ENCODE peak calls at places on chromosomes 6 and 20, in six cellular contexts. P is SK-N-SH, H is PC-3, A is HCT116, L is GM23248, Y is MM.1S. X is an unnamed sample.

GRCh38 chr20:52207020-52207810 is 15.6 kb upstream of the ZFP64 start:
- DNase-seq in P (no peak), L (no peak), A (no peak), Y (no peak), H (no peak), X (no peak)

GRCh38 chr6:18263561-18264337 is 581 bp downstream of the DEK start:
- DNase-seq in L (peak), P (peak), H (peak), A (no peak), Y (peak), X (no peak)

GRCh38 chr6:165662671-165663282 is at the start of gene PDE10A:
- DNase-seq in A (no peak), L (peak), P (peak), Y (no peak), H (no peak), X (peak)

GRCh38 chr6:150698421-150698820 is 98.7 kb downstream of the PLEKHG1 start:
- DNase-seq in H (no peak), Y (no peak), P (no peak), A (no peak), L (no peak), X (no peak)

GRCh38 chr6:83368582-83368981 is 62.3 kb downstream of the ME1 start:
- DNase-seq in A (no peak), H (no peak), P (no peak), Y (no peak), L (no peak), X (no peak)

GRCh38 chr20:51311636-51312479 is 230.7 kb downstream of the NFATC2 start:
- DNase-seq in L (no peak), H (peak), A (no peak), Y (no peak), P (no peak), X (no peak)

GRCh38 chr6:136582702-136583471 is 32.7 kb upstream of the MAP7 start:
- DNase-seq in L (peak), A (peak), P (peak), Y (peak), H (peak), X (no peak)

GRCh38 chr6:128507337-128508310 is 12.8 kb downstream of the PTPRK start:
- DNase-seq in L (peak), A (no peak), Y (no peak), P (no peak), H (peak), X (no peak)

GRCh38 chr6:33720998-33721397 is 9.5 kb upstream of the UQCC2 start:
- DNase-seq in A (no peak), Y (no peak), P (no peak), H (peak), L (no peak), X (no peak)

GRCh38 chr20:59741073-59741472 is 136.7 kb downstream of the PHACTR3 start:
- DNase-seq in H (no peak), Y (no peak), P (no peak), A (no peak), L (no peak), X (no peak)

GRCh38 chr20:51326241-51326819 is 216.2 kb downstream of the NFATC2 start:
- DNase-seq in H (no peak), Y (peak), L (peak), P (peak), A (peak), X (peak)

GRCh38 chr20:18988701-18989100 is 175.1 kb downstream of the SCP2D1 start:
- DNase-seq in P (no peak), H (no peak), A (no peak), L (no peak), Y (no peak), X (no peak)

GRCh38 chr6:108742041-108742440 is 106.2 kb upstream of the ARMC2 start:
- DNase-seq in P (no peak), A (no peak), L (no peak), H (peak), Y (no peak), X (no peak)

GRCh38 chr20:58638467-58639181 is 12.5 kb upstream of the STX16 start:
- DNase-seq in L (no peak), Y (no peak), A (no peak), P (no peak), H (no peak), X (no peak)

GRCh38 chr20:11796041-11796440 is 121.7 kb upstream of the BTBD3 start:
- DNase-seq in H (no peak), P (no peak), A (no peak), Y (no peak), L (peak), X (no peak)

GRCh38 chr6:27541212-27541931 is 68.5 kb upstream of the ZNF184 start:
- DNase-seq in H (peak), L (no peak), P (no peak), A (peak), Y (no peak), X (peak)

GRCh38 chr6:31768717-31769257 is 6.3 kb downstream of the SAPCD1 start:
- DNase-seq in L (no peak), Y (no peak), H (no peak), P (no peak), A (no peak), X (no peak)

GRCh38 chr20:14069796-14070195 is 74.5 kb downstream of the MACROD2 start:
- DNase-seq in A (no peak), Y (no peak), P (no peak), L (peak), H (peak), X (no peak)

GRCh38 chr6:147201885-147202515 is 2.2 kb upstream of the STXBP5 start:
- DNase-seq in A (no peak), Y (no peak), P (peak), H (no peak), L (peak), X (peak)

GRCh38 chr20:38143646-38144554 is 21.2 kb downstream of the TGM2 start:
- DNase-seq in Y (peak), L (peak), H (peak), A (no peak), P (peak), X (no peak)

GRCh38 chr6:170253226-170253909 is 37.5 kb downstream of the DLL1 start:
- DNase-seq in P (no peak), A (no peak), H (no peak), L (no peak), Y (no peak), X (no peak)

GRCh38 chr20:57578476-57579165 is 17.7 kb downstream of the PCK1 start:
- DNase-seq in A (no peak), L (no peak), H (no peak), P (no peak), Y (no peak), X (no peak)

GRCh38 chr6:52663120-52663934 is 7.6 kb upstream of the TMEM14A start:
- DNase-seq in Y (peak), L (peak), A (peak), H (peak), P (peak), X (peak)

DNA sequence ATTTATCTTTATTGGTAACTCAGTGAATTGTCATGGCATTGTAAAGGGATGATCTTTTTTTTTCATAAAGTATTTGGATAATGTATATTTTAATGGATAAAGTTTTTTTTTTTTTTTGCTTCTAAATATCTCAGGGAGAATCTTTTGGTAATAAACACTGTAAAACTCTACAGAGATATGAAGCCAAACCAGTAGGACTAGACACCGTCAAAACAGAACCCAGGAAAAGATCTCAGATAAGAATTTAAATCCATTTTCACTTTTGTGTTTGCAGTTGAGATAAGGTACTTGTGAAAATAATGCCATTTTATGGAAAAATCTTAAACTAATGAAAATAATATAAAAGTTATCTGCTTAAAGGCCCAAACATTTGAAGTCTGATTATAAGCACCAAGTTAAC is 27.0 kb downstream of the FAM83B start:
- DNase-seq in H (peak), P (no peak), Y (no peak), A (no peak), L (no peak), X (no peak)
- H3K9ac ChIP-seq in H (peak), P (no peak), Y (no peak), A (peak), L (no peak), X (no peak)

DNA sequence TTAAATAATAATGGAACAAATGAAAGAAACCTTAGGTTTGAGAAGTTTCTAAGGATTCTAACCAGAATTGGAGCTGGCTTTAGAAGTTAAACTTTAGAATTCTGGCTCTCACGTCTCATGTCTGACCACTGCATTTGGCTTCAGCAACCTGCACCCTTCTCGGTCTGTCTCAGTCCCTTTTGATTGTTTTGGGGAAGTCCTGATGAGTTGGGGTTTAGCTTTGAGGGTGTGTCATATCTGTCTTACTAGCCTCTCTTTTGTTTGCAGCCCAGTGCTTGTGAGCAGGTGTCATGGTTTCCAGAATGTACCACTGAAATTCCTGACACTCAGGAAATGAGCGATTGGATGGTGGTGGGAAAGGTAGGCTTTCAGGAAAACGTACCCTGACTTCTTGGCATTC is 17.0 kb downstream of the CMTR1 start:
- DNase-seq in Y (no peak), P (no peak), L (no peak), H (no peak), A (no peak), X (no peak)
- TF ChIP-seq EZH2phosphoT487 in Y (no peak), P (no peak), L (no peak), H (no peak), A (no peak), X (no peak)

DNA sequence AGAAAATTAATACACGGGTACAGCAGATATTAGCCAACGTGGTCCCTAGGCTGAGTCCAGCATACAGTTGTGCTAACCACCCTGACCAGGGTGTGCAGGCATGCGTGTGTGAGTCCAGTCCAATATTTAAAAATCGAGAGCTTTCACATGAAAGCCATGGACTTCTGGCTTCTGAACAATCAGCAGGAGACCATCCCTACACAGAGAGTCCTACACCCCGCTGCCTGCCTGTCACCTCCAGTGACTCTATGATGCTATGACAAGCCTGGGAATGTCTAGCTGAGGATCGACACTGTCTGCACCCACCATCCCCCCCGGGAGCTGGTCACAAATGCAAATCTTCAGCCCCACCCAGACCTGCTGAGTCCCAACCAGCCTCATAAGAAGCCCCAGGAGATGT is 7.9 kb downstream of the ACSS1 start:
- DNase-seq in L (no peak), H (no peak), Y (no peak), A (no peak), P (no peak), X (no peak)
- H3K9ac ChIP-seq in L (no peak), H (no peak), Y (no peak), A (no peak), P (no peak), X (no peak)

DNA sequence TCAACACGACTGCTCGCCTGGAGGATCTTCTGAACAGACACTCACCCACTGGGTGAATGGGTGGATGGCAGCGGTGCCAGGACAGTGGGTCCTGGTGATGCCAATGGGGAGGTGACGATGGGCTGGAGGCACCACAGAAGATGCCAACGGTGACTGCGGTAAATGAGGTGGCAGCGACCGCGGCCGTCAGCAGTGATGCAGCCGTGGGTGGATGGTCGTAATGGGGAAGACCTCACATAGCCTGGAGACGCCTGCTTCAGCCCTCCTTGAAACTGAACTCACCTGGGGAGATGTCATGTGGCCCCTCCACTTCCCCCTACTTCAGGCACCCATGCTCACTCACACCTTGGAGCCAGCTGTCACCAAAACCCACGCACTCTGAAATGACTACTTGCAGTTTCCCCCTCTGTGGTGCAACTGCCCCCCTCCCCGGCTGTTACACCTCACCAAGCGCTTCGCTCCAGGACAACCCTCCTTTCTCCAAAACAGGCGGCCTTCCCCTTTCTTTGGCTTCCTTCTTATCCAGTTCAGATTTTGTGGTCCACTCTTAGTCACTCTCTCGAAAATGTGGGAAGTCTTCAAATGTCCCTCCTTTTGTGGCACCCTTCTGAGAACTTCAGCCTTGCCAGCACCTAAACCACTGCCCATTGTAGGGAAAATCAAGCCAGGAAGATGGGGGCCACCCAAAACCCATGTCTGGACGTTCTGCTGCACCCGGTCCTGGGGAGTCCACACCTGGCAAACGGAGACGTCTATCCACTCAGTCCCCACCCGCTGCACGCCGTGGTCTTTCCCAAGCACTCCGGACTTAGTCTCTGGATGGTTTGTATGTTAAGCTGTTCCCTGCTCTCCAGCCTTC is 10.4 kb upstream of the ABHD16B start:
- DNase-seq in Y (peak), H (no peak), A (no peak), P (no peak), L (no peak), X (no peak)
- TF ChIP-seq EZH2phosphoT487 in Y (no peak), H (no peak), A (no peak), P (no peak), L (no peak), X (no peak)

GRCh38 chr6:21742238-21742660 is 148.7 kb downstream of the SOX4 start:
- DNase-seq in A (peak), P (no peak), Y (no peak), L (peak), H (peak), X (no peak)
- H3K9ac ChIP-seq in A (no peak), P (peak), Y (no peak), L (no peak), H (peak), X (no peak)

GRCh38 chr20:33277471-33278441 is 5.3 kb upstream of the BPIFB1 start:
- DNase-seq in H (peak), Y (no peak), A (no peak), L (no peak), P (no peak), X (peak)
- TF ChIP-seq EZH2phosphoT487 in H (no peak), Y (no peak), A (no peak), L (no peak), P (no peak), X (no peak)

DNA sequence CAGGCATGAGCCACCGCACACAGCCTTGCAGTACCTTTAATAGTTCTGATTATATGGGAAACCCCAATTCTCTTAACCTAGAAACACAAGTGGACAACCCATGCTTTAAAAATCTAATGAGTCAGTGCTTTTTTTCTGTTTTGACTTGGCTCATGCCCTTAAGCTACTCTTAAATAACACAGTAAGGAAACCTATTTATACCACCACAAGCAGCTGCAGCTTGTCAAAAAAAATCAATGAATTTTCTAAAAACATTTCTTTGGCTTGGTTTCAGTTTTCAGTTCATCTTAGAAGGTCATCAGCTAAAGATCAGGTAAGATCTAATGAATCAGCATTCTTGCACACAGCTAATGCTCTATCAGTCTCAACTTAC is 124.1 kb upstream of the DST start:
- DNase-seq in L (peak), P (no peak), H (peak), Y (peak), A (no peak), X (no peak)
- H3K9ac ChIP-seq in L (no peak), P (no peak), H (no peak), Y (no peak), A (no peak), X (no peak)

X was measured in neural progenitor cell.